ENCODE peak calls at places on chromosomes 3 and 15, in seven cellular contexts. One of them, this sample, is unnamed.

GRCh38 chr3:148203263-148204010 is 494.3 kb upstream of the AGTR1 start:
- DNase-seq in right atrium auricular region: no peak
- DNase-seq in A549: no peak
- DNase-seq in lung: no peak
- DNase-seq in cardiac muscle cell: no peak
- DNase-seq in IMR-90: peak; percentile 5
- DNase-seq in mammary epithelial cell: no peak
- DNase-seq in this sample: no peak

GRCh38 chr15:89936051-89936792 is 23.5 kb upstream of the ARPIN start:
- DNase-seq in right atrium auricular region: no peak
- DNase-seq in A549: no peak
- DNase-seq in lung: no peak
- DNase-seq in cardiac muscle cell: no peak
- DNase-seq in IMR-90: no peak
- DNase-seq in mammary epithelial cell: no peak
- DNase-seq in this sample: no peak

GRCh38 chr3:58540176-58540863 is 3.3 kb upstream of the ACOX2 start:
- DNase-seq in right atrium auricular region: peak; percentile 18
- DNase-seq in A549: no peak
- DNase-seq in lung: no peak
- DNase-seq in cardiac muscle cell: no peak
- DNase-seq in IMR-90: no peak
- DNase-seq in mammary epithelial cell: no peak
- DNase-seq in this sample: no peak

GRCh38 chr15:67741313-67741712 is 84.0 kb upstream of the SKOR1 start:
- DNase-seq in right atrium auricular region: no peak
- DNase-seq in A549: no peak
- DNase-seq in lung: no peak
- DNase-seq in cardiac muscle cell: no peak
- DNase-seq in IMR-90: no peak
- DNase-seq in mammary epithelial cell: no peak
- DNase-seq in this sample: no peak

GRCh38 chr3:111932962-111933361 is 45.9 kb upstream of the ABHD10 start:
- DNase-seq in right atrium auricular region: no peak
- DNase-seq in A549: no peak
- DNase-seq in lung: no peak
- DNase-seq in cardiac muscle cell: no peak
- DNase-seq in IMR-90: no peak
- DNase-seq in mammary epithelial cell: no peak
- DNase-seq in this sample: no peak

GRCh38 chr3:23055733-23056376 is 147.3 kb upstream of the UBE2E2 start:
- DNase-seq in right atrium auricular region: no peak
- DNase-seq in A549: no peak
- DNase-seq in lung: no peak
- DNase-seq in cardiac muscle cell: no peak
- DNase-seq in IMR-90: peak; percentile 76
- DNase-seq in mammary epithelial cell: peak; percentile 81
- DNase-seq in this sample: no peak

GRCh38 chr15:94670436-94671034 is 439.2 kb downstream of the MCTP2 start:
- DNase-seq in right atrium auricular region: no peak
- DNase-seq in A549: peak; percentile 38
- DNase-seq in lung: no peak
- DNase-seq in cardiac muscle cell: peak; percentile 58
- DNase-seq in IMR-90: peak; percentile 35
- DNase-seq in mammary epithelial cell: peak; percentile 40
- DNase-seq in this sample: no peak

GRCh38 chr3:100407977-100408532 is 6.7 kb downstream of the LNP1 start:
- DNase-seq in right atrium auricular region: no peak
- DNase-seq in A549: no peak
- DNase-seq in lung: no peak
- DNase-seq in cardiac muscle cell: no peak
- DNase-seq in IMR-90: no peak
- DNase-seq in mammary epithelial cell: no peak
- DNase-seq in this sample: no peak

DNA sequence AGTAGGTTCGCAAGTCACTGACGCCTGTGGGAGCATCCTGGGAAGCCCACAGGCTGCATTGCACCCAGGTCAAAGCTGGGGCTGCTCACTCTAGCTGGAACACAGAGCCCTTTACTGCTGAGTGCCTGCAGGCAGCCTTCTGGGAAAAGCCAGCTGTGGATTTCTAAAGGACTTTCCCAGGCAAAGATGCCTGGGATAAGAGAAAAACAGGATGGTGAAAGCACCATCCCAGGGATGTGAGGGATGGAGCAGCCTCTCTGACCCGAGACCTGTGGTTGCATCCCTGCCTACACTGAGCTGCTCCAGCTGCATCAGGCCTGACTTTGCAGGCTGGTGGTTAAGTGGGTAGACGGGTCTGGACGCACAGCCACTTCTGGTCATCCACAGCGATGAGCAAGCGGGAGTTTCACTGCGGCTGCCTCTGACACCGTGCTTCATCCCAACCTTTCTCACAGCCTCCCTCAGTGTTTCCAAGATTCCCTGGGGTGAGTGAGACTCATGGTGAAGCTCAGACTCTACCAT is 52.5 kb upstream of the AMOTL2 start:
- DNase-seq in right atrium auricular region: no peak
- DNase-seq in A549: peak; percentile 7
- DNase-seq in lung: no peak
- DNase-seq in cardiac muscle cell: no peak
- DNase-seq in IMR-90: peak; percentile 95
- DNase-seq in mammary epithelial cell: peak; percentile 40
- DNase-seq in this sample: no peak
- H3K4me1 ChIP-seq in right atrium auricular region: no peaks in the 10 kb centered on the region
- H3K4me1 ChIP-seq in A549: peaks cover 43% of the 10 kb centered on the region
- H3K4me1 ChIP-seq in lung: no peaks in the 10 kb centered on the region
- H3K4me1 ChIP-seq in cardiac muscle cell: no peaks in the 10 kb centered on the region
- H3K4me1 ChIP-seq in IMR-90: peaks cover 32% of the 10 kb centered on the region
- H3K4me1 ChIP-seq in mammary epithelial cell: peaks cover 24% of the 10 kb centered on the region
- H3K4me1 ChIP-seq in this sample: no peaks in the 10 kb centered on the region

GRCh38 chr3:39146083-39146501 is 7.3 kb downstream of the CSRNP1 start:
- DNase-seq in right atrium auricular region: no peak
- DNase-seq in A549: no peak
- DNase-seq in lung: no peak
- DNase-seq in cardiac muscle cell: no peak
- DNase-seq in IMR-90: no peak
- DNase-seq in mammary epithelial cell: no peak
- DNase-seq in this sample: no peak

GRCh38 chr3:39148116-39149058 is 5.0 kb downstream of the CSRNP1 start:
- DNase-seq in right atrium auricular region: peak; percentile 57
- DNase-seq in A549: no peak
- DNase-seq in lung: no peak
- DNase-seq in cardiac muscle cell: no peak
- DNase-seq in IMR-90: peak; percentile 75
- DNase-seq in mammary epithelial cell: no peak
- DNase-seq in this sample: no peak

GRCh38 chr3:39147711-39148115 is 5.7 kb downstream of the CSRNP1 start:
- DNase-seq in right atrium auricular region: peak; percentile 70
- DNase-seq in A549: no peak
- DNase-seq in lung: no peak
- DNase-seq in cardiac muscle cell: no peak
- DNase-seq in IMR-90: peak; percentile 55
- DNase-seq in mammary epithelial cell: no peak
- DNase-seq in this sample: peak; percentile 90

GRCh38 chr3:39147374-39147709 is 6.0 kb downstream of the CSRNP1 start:
- DNase-seq in right atrium auricular region: no peak
- DNase-seq in A549: no peak
- DNase-seq in lung: no peak
- DNase-seq in cardiac muscle cell: no peak
- DNase-seq in IMR-90: no peak
- DNase-seq in mammary epithelial cell: no peak
- DNase-seq in this sample: no peak

DNA sequence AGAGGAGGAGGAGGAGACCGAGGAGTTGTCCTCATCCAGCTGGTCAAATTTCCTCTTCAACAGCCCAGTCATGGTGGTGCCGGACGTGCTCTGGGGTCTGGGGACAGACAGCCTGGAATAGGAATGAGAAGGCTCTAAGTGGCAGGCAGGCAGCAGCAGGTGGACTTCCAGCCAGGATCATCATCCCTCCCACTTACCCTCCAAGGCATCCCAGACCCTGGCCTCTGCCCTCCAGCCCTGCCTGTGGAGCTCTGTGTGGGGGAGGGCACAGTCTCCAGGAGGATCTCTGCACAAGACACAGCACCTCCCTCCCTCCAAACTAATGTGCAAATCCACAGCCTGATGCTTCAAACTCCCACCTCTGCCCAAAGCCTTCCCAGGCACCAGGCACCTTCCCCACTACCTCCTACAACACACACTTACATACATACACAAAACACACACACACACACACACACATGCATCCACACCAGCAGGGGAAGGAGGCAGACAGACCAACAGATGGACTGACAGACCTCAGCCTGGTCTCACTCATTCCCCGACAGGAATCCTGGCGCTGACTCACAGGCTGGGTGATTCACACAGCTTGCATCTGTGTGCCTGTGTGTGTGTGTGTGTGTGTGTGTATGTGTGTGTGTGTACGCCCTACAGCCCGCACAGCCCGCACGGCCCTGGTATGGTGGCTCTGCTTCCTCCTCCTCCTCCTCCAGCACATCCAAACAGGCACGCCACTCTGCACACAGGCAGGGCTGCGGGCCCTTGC is 6.6 kb downstream of the CSRNP1 start:
- DNase-seq in right atrium auricular region: peak; percentile 88
- DNase-seq in A549: peak; percentile 91
- DNase-seq in lung: peak; percentile 81
- DNase-seq in cardiac muscle cell: no peak
- DNase-seq in IMR-90: peak; percentile 98
- DNase-seq in mammary epithelial cell: peak; percentile 97
- DNase-seq in this sample: peak; percentile 92
- H3K4me3 ChIP-seq in right atrium auricular region: peak overlapping the region; percentile 27
- H3K4me3 ChIP-seq in A549: peak overlapping the region; percentile 18
- H3K4me3 ChIP-seq in lung: no peak overlapping the region
- H3K4me3 ChIP-seq in cardiac muscle cell: no peak overlapping the region
- H3K4me3 ChIP-seq in IMR-90: no peak overlapping the region
- H3K4me3 ChIP-seq in mammary epithelial cell: no peak overlapping the region
- H3K4me3 ChIP-seq in this sample: peak overlapping the region; percentile 60

GRCh38 chr3:186638259-186638658 is 1.9 kb upstream of the FETUB start:
- DNase-seq in right atrium auricular region: no peak
- DNase-seq in A549: no peak
- DNase-seq in lung: no peak
- DNase-seq in cardiac muscle cell: no peak
- DNase-seq in IMR-90: no peak
- DNase-seq in mammary epithelial cell: no peak
- DNase-seq in this sample: no peak

GRCh38 chr3:186636536-186636935 is 3.7 kb upstream of the FETUB start:
- DNase-seq in right atrium auricular region: no peak
- DNase-seq in A549: no peak
- DNase-seq in lung: no peak
- DNase-seq in cardiac muscle cell: no peak
- DNase-seq in IMR-90: no peak
- DNase-seq in mammary epithelial cell: no peak
- DNase-seq in this sample: no peak

GRCh38 chr3:186637661-186638060 is 2.5 kb upstream of the FETUB start:
- DNase-seq in right atrium auricular region: no peak
- DNase-seq in A549: no peak
- DNase-seq in lung: no peak
- DNase-seq in cardiac muscle cell: no peak
- DNase-seq in IMR-90: no peak
- DNase-seq in mammary epithelial cell: no peak
- DNase-seq in this sample: no peak

GRCh38 chr3:186633481-186633880 is 6.7 kb upstream of the FETUB start:
- DNase-seq in right atrium auricular region: no peak
- DNase-seq in A549: no peak
- DNase-seq in lung: no peak
- DNase-seq in cardiac muscle cell: no peak
- DNase-seq in IMR-90: no peak
- DNase-seq in mammary epithelial cell: no peak
- DNase-seq in this sample: no peak

DNA sequence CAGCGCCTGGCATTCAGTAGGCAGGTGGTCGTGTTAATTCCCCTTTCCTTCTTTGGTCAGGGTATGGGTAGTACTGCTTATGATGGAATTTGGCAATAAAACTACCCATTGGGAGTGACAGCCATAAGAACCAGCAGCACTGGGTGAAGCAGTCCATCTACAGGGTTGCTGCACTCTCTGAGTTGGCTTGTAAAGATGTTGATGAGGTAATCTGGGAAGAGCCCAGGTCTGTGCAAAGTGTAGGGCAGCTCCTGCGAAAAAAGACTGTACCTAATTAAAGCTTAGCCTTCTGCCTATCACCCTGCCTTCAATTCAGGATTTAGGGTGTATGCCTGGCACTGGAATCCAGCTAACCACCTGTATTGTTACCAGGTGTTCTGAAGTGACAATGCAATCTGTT is 4.7 kb upstream of the FETUB start:
- DNase-seq in right atrium auricular region: no peak
- DNase-seq in A549: no peak
- DNase-seq in lung: no peak
- DNase-seq in cardiac muscle cell: no peak
- DNase-seq in IMR-90: no peak
- DNase-seq in mammary epithelial cell: no peak
- DNase-seq in this sample: no peak
- H3K4me1 ChIP-seq in right atrium auricular region: no peaks in the 10 kb centered on the region
- H3K4me1 ChIP-seq in A549: peaks cover 7% of the 10 kb centered on the region
- H3K4me1 ChIP-seq in lung: no peaks in the 10 kb centered on the region
- H3K4me1 ChIP-seq in cardiac muscle cell: no peaks in the 10 kb centered on the region
- H3K4me1 ChIP-seq in IMR-90: no peaks in the 10 kb centered on the region
- H3K4me1 ChIP-seq in mammary epithelial cell: peaks cover 21% of the 10 kb centered on the region
- H3K4me1 ChIP-seq in this sample: no peaks in the 10 kb centered on the region

GRCh38 chr3:186930143-186930638 is at the start of gene ST6GAL1:
- DNase-seq in right atrium auricular region: peak; percentile 81
- DNase-seq in A549: peak; percentile 42
- DNase-seq in lung: peak; percentile 78
- DNase-seq in cardiac muscle cell: peak; percentile 86
- DNase-seq in IMR-90: peak; percentile 37
- DNase-seq in mammary epithelial cell: peak; percentile 58
- DNase-seq in this sample: peak; percentile 97

GRCh38 chr3:186933801-186934200 is 3.5 kb downstream of the ST6GAL1 start:
- DNase-seq in right atrium auricular region: no peak
- DNase-seq in A549: no peak
- DNase-seq in lung: no peak
- DNase-seq in cardiac muscle cell: no peak
- DNase-seq in IMR-90: no peak
- DNase-seq in mammary epithelial cell: no peak
- DNase-seq in this sample: no peak

GRCh38 chr3:186931487-186932280 is 1.4 kb downstream of the ST6GAL1 start:
- DNase-seq in right atrium auricular region: no peak
- DNase-seq in A549: no peak
- DNase-seq in lung: peak; percentile 73
- DNase-seq in cardiac muscle cell: peak; percentile 49
- DNase-seq in IMR-90: peak; percentile 63
- DNase-seq in mammary epithelial cell: peak; percentile 61
- DNase-seq in this sample: peak; percentile 92

GRCh38 chr3:186930639-186931486 is 537 bp downstream of the ST6GAL1 start:
- DNase-seq in right atrium auricular region: no peak
- DNase-seq in A549: peak; percentile 39
- DNase-seq in lung: peak; percentile 74
- DNase-seq in cardiac muscle cell: peak; percentile 84
- DNase-seq in IMR-90: peak; percentile 34
- DNase-seq in mammary epithelial cell: peak; percentile 57
- DNase-seq in this sample: peak; percentile 95

DNA sequence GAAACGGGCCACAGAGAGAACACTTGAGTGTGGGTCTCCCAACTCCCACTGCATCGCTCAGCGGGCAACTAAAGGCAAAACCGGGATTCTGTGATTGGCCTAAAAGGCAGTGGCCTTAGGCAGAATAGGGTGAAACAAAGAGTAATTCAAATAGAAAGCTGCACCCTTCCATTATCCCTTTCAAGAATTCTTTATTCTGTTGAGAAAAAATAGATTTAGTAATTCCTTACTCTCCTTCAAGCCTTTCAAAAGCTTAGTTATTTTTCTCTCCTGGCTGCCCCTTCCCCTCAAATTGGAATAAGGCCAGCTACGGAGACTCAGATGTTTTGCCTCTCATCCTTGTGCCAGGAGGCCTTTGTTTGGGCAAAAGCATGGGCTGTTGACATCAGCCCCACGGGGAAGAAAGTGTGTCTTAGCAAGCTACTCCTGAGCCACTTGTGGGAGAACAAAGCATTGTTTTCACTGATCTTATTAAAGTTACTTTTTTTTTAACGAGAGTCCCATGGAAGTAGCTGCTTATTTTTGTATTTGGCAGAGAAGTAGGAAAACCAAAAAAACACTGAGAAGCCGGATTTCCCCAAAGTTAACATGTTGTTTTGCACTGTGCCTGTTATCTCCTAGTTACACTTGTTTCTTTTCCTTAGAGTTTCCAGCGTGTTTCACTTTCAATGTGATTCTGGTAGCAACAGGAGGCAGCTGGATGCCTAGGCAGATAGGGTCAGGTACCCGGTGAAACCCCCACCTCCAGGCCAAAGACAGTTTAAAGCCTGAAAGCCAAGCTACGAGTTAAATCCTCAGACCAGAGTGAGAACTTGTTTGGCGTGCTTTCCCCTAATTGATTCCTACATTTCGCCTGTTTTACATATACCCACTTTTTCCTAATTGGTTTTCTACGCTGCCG is 2.2 kb downstream of the ST6GAL1 start:
- DNase-seq in right atrium auricular region: no peak
- DNase-seq in A549: no peak
- DNase-seq in lung: no peak
- DNase-seq in cardiac muscle cell: no peak
- DNase-seq in IMR-90: no peak
- DNase-seq in mammary epithelial cell: peak; percentile 15
- DNase-seq in this sample: no peak
- H3K4me3 ChIP-seq in right atrium auricular region: peak overlapping the region; percentile 76
- H3K4me3 ChIP-seq in A549: no peak overlapping the region
- H3K4me3 ChIP-seq in lung: peak overlapping the region; percentile 94
- H3K4me3 ChIP-seq in cardiac muscle cell: peak overlapping the region; percentile 69
- H3K4me3 ChIP-seq in IMR-90: no peak overlapping the region
- H3K4me3 ChIP-seq in mammary epithelial cell: peak overlapping the region; percentile 89
- H3K4me3 ChIP-seq in this sample: peak overlapping the region; percentile 99

This sample was measured in spleen.